ENCODE peak calls at places on chromosome 14, in eight cellular contexts. K is nucleus accumbens; G is GDM1; M is CD4-positive, CD25-positive, alpha-beta regulatory T cell; E is transverse colon; F is RKO; X is pancreas; S is kidney tubule cell. L is an unnamed sample.

GRCh38 chr14:91835197-91835919 is 32.0 kb downstream of the TC2N start:
- DNase-seq in K (no peak), G (no peak), M (peak), E (peak), F (no peak), X (no peak), S (peak), L (no peak)

GRCh38 chr14:57066887-57067513 is 201.7 kb downstream of the EXOC5 start:
- DNase-seq in K (peak), G (no peak), M (peak), E (peak), F (no peak), X (peak), S (peak), L (peak)

GRCh38 chr14:89416002-89416995 is 734 bp downstream of the FOXN3 start:
- DNase-seq in K (peak), G (peak), M (peak), E (peak), F (peak), X (peak), S (peak), L (peak)

GRCh38 chr14:96614528-96614927 is 112.3 kb downstream of the PAPOLA start:
- DNase-seq in K (no peak), G (no peak), M (no peak), E (no peak), F (no peak), X (no peak), S (no peak), L (no peak)

GRCh38 chr14:68507544-68508081 is 285.3 kb downstream of the ZFP36L1 start:
- DNase-seq in K (no peak), G (no peak), M (peak), E (no peak), F (no peak), X (no peak), S (no peak), L (no peak)

GRCh38 chr14:68244272-68244975 is 424.8 kb downstream of the RAD51B start:
- DNase-seq in K (no peak), G (no peak), M (no peak), E (no peak), F (no peak), X (no peak), S (peak), L (no peak)

GRCh38 chr14:75604979-75605825 is 26.8 kb downstream of the FLVCR2 start:
- DNase-seq in K (no peak), G (peak), M (no peak), E (no peak), F (no peak), X (no peak), S (peak), L (no peak)

GRCh38 chr14:95784137-95784536 is 70.2 kb upstream of the TCL1A start:
- DNase-seq in K (no peak), G (no peak), M (peak), E (no peak), F (peak), X (no peak), S (peak), L (no peak)

GRCh38 chr14:32590157-32590556 is 261.1 kb downstream of the AKAP6 start:
- DNase-seq in K (no peak), G (no peak), M (no peak), E (no peak), F (no peak), X (no peak), S (no peak), L (no peak)

GRCh38 chr14:100638211-100638855 is 51.1 kb upstream of the BEGAIN start:
- DNase-seq in K (no peak), G (no peak), M (no peak), E (no peak), F (no peak), X (no peak), S (no peak), L (no peak)

GRCh38 chr14:89851031-89851430 is 103.5 kb downstream of the EFCAB11 start:
- DNase-seq in K (no peak), G (no peak), M (no peak), E (no peak), F (no peak), X (no peak), S (no peak), L (no peak)

GRCh38 chr14:39376671-39377403 is 55.4 kb downstream of the FBXO33 start:
- DNase-seq in K (no peak), G (no peak), M (no peak), E (no peak), F (no peak), X (no peak), S (peak), L (no peak)

GRCh38 chr14:104363891-104364760 is 215.4 kb upstream of the C14orf180 start:
- DNase-seq in K (no peak), G (no peak), M (no peak), E (no peak), F (no peak), X (peak), S (no peak), L (no peak)

GRCh38 chr14:56300495-56300894 is 182.3 kb downstream of the PELI2 start:
- DNase-seq in K (no peak), G (no peak), M (no peak), E (no peak), F (no peak), X (no peak), S (peak), L (no peak)

GRCh38 chr14:21734457-21735074 is 60.9 kb upstream of the OR4E1 start:
- DNase-seq in K (peak), G (peak), M (peak), E (no peak), F (peak), X (no peak), S (peak), L (no peak)

GRCh38 chr14:62914873-62915272 is 130.4 kb downstream of the KCNH5 start:
- DNase-seq in K (no peak), G (no peak), M (no peak), E (no peak), F (no peak), X (no peak), S (no peak), L (no peak)

GRCh38 chr14:100679707-100680438 is 46.8 kb upstream of the DLK1 start:
- DNase-seq in K (no peak), G (no peak), M (no peak), E (no peak), F (no peak), X (no peak), S (peak), L (no peak)

GRCh38 chr14:59161571-59162175 is 26.8 kb upstream of the DAAM1 start:
- DNase-seq in K (no peak), G (no peak), M (no peak), E (no peak), F (peak), X (no peak), S (peak), L (no peak)

GRCh38 chr14:78543433-78543832 is 373.3 kb downstream of the NRXN3 start:
- DNase-seq in K (no peak), G (no peak), M (no peak), E (no peak), F (no peak), X (no peak), S (no peak), L (no peak)

GRCh38 chr14:37124617-37125016 is 47.8 kb downstream of the SLC25A21 start:
- DNase-seq in K (no peak), G (no peak), M (no peak), E (no peak), F (no peak), X (no peak), S (peak), L (no peak)

GRCh38 chr14:29320261-29320660 is 553.7 kb downstream of the FOXG1 start:
- DNase-seq in K (no peak), G (no peak), M (no peak), E (no peak), F (no peak), X (no peak), S (peak), L (no peak)

GRCh38 chr14:79584679-79585078 is 626.6 kb downstream of the DIO2 start:
- DNase-seq in K (no peak), G (no peak), M (no peak), E (no peak), F (peak), X (no peak), S (peak), L (no peak)

GRCh38 chr14:104108570-104109060 is 23.1 kb downstream of the ASPG start:
- DNase-seq in K (no peak), G (no peak), M (no peak), E (peak), F (no peak), X (peak), S (no peak), L (peak)

GRCh38 chr14:21852061-21852664 is 178.5 kb upstream of the OR4E1 start:
- DNase-seq in K (peak), G (peak), M (peak), E (peak), F (peak), X (no peak), S (peak), L (peak)

GRCh38 chr14:92122351-92122677 is 545 bp downstream of the CPSF2 start:
- DNase-seq in K (no peak), G (peak), M (peak), E (peak), F (peak), X (no peak), S (peak), L (no peak)

GRCh38 chr14:76946753-76947077 is 81.8 kb downstream of the IRF2BPL start:
- DNase-seq in K (no peak), G (no peak), M (no peak), E (no peak), F (no peak), X (no peak), S (no peak), L (no peak)

GRCh38 chr14:75138492-75138891 is 11.6 kb upstream of the NEK9 start:
- DNase-seq in K (no peak), G (no peak), M (peak), E (no peak), F (no peak), X (no peak), S (no peak), L (no peak)

GRCh38 chr14:64227856-64228255 is 66.3 kb downstream of the ESR2 start:
- DNase-seq in K (no peak), G (no peak), M (no peak), E (no peak), F (no peak), X (no peak), S (no peak), L (no peak)

GRCh38 chr14:45698462-45699134 is 445.6 kb upstream of the MIS18BP1 start:
- DNase-seq in K (no peak), G (no peak), M (no peak), E (peak), F (no peak), X (no peak), S (peak), L (no peak)

GRCh38 chr14:100104523-100105300 is 39.5 kb downstream of the EVL start:
- DNase-seq in K (no peak), G (no peak), M (peak), E (no peak), F (no peak), X (no peak), S (no peak), L (no peak)

GRCh38 chr14:84343637-84344036 is 1186.3 kb upstream of the FLRT2 start:
- DNase-seq in K (no peak), G (no peak), M (no peak), E (no peak), F (no peak), X (no peak), S (peak), L (no peak)

GRCh38 chr14:36773558-36773957 is 111.9 kb downstream of the PAX9 start:
- DNase-seq in K (no peak), G (no peak), M (no peak), E (no peak), F (peak), X (no peak), S (peak), L (no peak)